ENCODE peak calls at places on chromosomes 5 and 9, in seven cellular contexts. C is NCI-H345; R is fibroblast of mammary gland; S is T-helper 2 cell; P is HS-5; Y is GM23248; W is CD4-positive, alpha-beta memory T cell. M is an unnamed sample.

GRCh38 chr5:176355400-176356178 is 6.0 kb downstream of the KIAA1191 start:
- DNase-seq in P (no peak), R (no peak), Y (no peak), S (no peak), C (peak; percentile 66), W (no peak), M (no peak)

GRCh38 chr5:53035868-53036381 is 46.8 kb downstream of the ITGA2 start:
- DNase-seq in R (peak; percentile 59), S (no peak), C (no peak), P (no peak), Y (peak; percentile 65), W (no peak), M (no peak)

GRCh38 chr5:117701067-117701466 is 1126.4 kb upstream of the SEMA6A start:
- DNase-seq in P (no peak), Y (no peak), R (no peak), S (no peak), C (no peak), W (no peak), M (no peak)

GRCh38 chr5:52985306-52985705 is 3.8 kb upstream of the ITGA2 start:
- DNase-seq in W (no peak), R (peak; percentile 48), Y (peak; percentile 80), P (no peak), C (no peak), S (no peak), M (no peak)

GRCh38 chr5:15529821-15530220 is 29.8 kb downstream of the FBXL7 start:
- DNase-seq in W (no peak), C (no peak), R (no peak), P (no peak), S (no peak), Y (no peak), M (no peak)

GRCh38 chr5:31854181-31854624 is 215.3 kb downstream of the PDZD2 start:
- DNase-seq in R (peak; percentile 7), W (no peak), C (peak; percentile 22), S (no peak), Y (peak; percentile 16), P (peak; percentile 50), M (no peak)

GRCh38 chr9:37002413-37003217 is 31.5 kb downstream of the PAX5 start:
- DNase-seq in C (no peak), W (no peak), S (no peak), R (no peak), Y (no peak), P (no peak), M (no peak)

GRCh38 chr9:136248951-136249880 is 3.6 kb upstream of the QSOX2 start:
- DNase-seq in Y (no peak), P (no peak), S (no peak), R (no peak), W (no peak), C (no peak), M (no peak)

GRCh38 chr5:94830520-94830919 is 212.1 kb downstream of the SLF1 start:
- DNase-seq in C (no peak), Y (peak; percentile 23), S (peak; percentile 23), W (no peak), P (no peak), R (peak; percentile 32), M (no peak)

GRCh38 chr5:142104491-142104890 is 4.1 kb upstream of the NDFIP1 start:
- DNase-seq in R (no peak), W (peak; percentile 77), Y (no peak), S (peak; percentile 83), C (no peak), P (no peak), M (no peak)

GRCh38 chr9:135665795-135666189 is 2.7 kb downstream of the LCN9 start:
- DNase-seq in R (no peak), W (no peak), C (no peak), Y (no peak), P (no peak), S (no peak), M (no peak)

GRCh38 chr5:113264061-113264460 is 170.7 kb downstream of the TSSK1B start:
- DNase-seq in W (no peak), R (peak; percentile 46), Y (no peak), P (no peak), C (no peak), S (no peak), M (no peak)

GRCh38 chr9:136587145-136587943 is 41.5 kb upstream of the NOTCH1 start:
- DNase-seq in P (no peak), S (no peak), Y (peak; percentile 63), C (no peak), R (peak; percentile 69), W (no peak), M (peak; percentile 94)

M was measured in HL-60.